ENCODE peak calls at places on chromosome 9, in five cellular contexts. V is breast epithelium, K is astrocyte, N is heart right ventricle, A is cardiac muscle cell. I is an unnamed sample. For H3K27me3, the result is how much of the 10 kb centered on the place peaks cover.

GRCh38 chr9:119771336-119771735 is 402.1 kb upstream of the BRINP1 start:
- DNase-seq in A (no peak), K (no peak), N (no peak), V (no peak), I (no peak)

GRCh38 chr9:74073897-74074296 is 423.2 kb upstream of the RORB start:
- DNase-seq in K (no peak), N (no peak), A (no peak), V (no peak), I (no peak)

GRCh38 chr9:78023003-78023741 is 8.4 kb downstream of the GNAQ start:
- DNase-seq in A (peak), N (no peak), V (no peak), K (peak), I (no peak)

GRCh38 chr9:108396193-108396592 is 459.6 kb downstream of the ACTL7B start:
- DNase-seq in N (no peak), V (no peak), K (no peak), A (no peak), I (no peak)

GRCh38 chr9:130632081-130632710 is 32.2 kb upstream of the PRDM12 start:
- DNase-seq in V (peak), K (no peak), A (no peak), N (no peak), I (no peak)

GRCh38 chr9:19564396-19565061 is 155.7 kb downstream of the ACER2 start:
- DNase-seq in K (no peak), A (no peak), N (no peak), V (no peak), I (no peak)

GRCh38 chr9:96317335-96317980 is 15.5 kb upstream of the HSD17B3 start:
- DNase-seq in N (peak), V (no peak), A (peak), K (peak), I (no peak)

GRCh38 chr9:73548201-73548600 is 396.5 kb downstream of the ANXA1 start:
- DNase-seq in A (no peak), K (no peak), V (no peak), N (no peak), I (no peak)

GRCh38 chr9:82957526-82958379 is 105.2 kb downstream of the RASEF start:
- DNase-seq in A (no peak), N (no peak), V (no peak), K (peak), I (no peak)

GRCh38 chr9:129473523-129474244 is 147.2 kb downstream of the C9orf50 start:
- DNase-seq in K (peak), V (no peak), A (peak), N (peak), I (no peak)

GRCh38 chr9:7185612-7186011 is 427.8 kb downstream of the KDM4C start:
- DNase-seq in V (no peak), K (peak), A (peak), N (no peak), I (no peak)

GRCh38 chr9:107299437-107299836 is 16.4 kb downstream of the RAD23B start:
- DNase-seq in A (no peak), K (no peak), V (no peak), N (no peak), I (no peak)

GRCh38 chr9:74573792-74574191 is 76.7 kb downstream of the RORB start:
- DNase-seq in N (no peak), A (peak), V (no peak), K (peak), I (no peak)

GRCh38 chr9:28820741-28821140 is 1247.5 kb upstream of the C9orf72 start:
- DNase-seq in V (no peak), K (no peak), N (no peak), A (no peak), I (no peak)

GRCh38 chr9:102855646-102856045 is 139.5 kb upstream of the CYLC2 start:
- DNase-seq in N (no peak), A (no peak), V (no peak), K (no peak), I (no peak)

GRCh38 chr9:15423328-15423985 is 781 bp downstream of the SNAPC3 start:
- DNase-seq in V (no peak), K (no peak), N (no peak), A (peak), I (no peak)

GRCh38 chr9:95834281-95834907 is 41.1 kb upstream of the ERCC6L2 start:
- DNase-seq in V (no peak), N (no peak), K (peak), A (peak), I (no peak)

GRCh38 chr9:133844876-133845658 is 106.9 kb upstream of the SARDH start:
- DNase-seq in K (peak), V (no peak), N (peak), A (peak), I (no peak)

GRCh38 chr9:126303488-126303887 is 23.1 kb upstream of the MVB12B start:
- DNase-seq in K (no peak), N (no peak), A (no peak), V (no peak), I (no peak)

GRCh38 chr9:94772654-94773303 is 46.3 kb downstream of the AOPEP start:
- DNase-seq in K (peak), V (no peak), N (no peak), A (no peak), I (no peak)

GRCh38 chr9:20624201-20625002 is 2.1 kb upstream of the MLLT3 start:
- DNase-seq in A (peak), K (peak), V (no peak), N (peak), I (no peak)

GRCh38 chr9:24765025-24765756 is 219.5 kb upstream of the IZUMO3 start:
- DNase-seq in A (no peak), N (no peak), V (no peak), K (no peak), I (no peak)

GRCh38 chr9:114216081-114216480 is 60.7 kb downstream of the COL27A1 start:
- DNase-seq in V (peak), K (peak), N (peak), A (peak), I (no peak)

GRCh38 chr9:116860509-116861120 is 173.5 kb downstream of the TRIM32 start:
- DNase-seq in K (peak), V (peak), A (peak), N (peak), I (no peak)

GRCh38 chr9:89929721-89930480 is 325.1 kb downstream of the GADD45G start:
- DNase-seq in N (peak), K (peak), A (peak), V (no peak), I (no peak)

GRCh38 chr9:36802171-36802920 is 229.7 kb downstream of the MELK start:
- DNase-seq in A (peak), N (no peak), V (no peak), K (peak), I (no peak)

GRCh38 chr9:111842313-111842712 is 47.6 kb upstream of the SHOC1 start:
- DNase-seq in A (peak), N (no peak), V (no peak), K (no peak), I (no peak)

GRCh38 chr9:111839387-111839786 is 44.6 kb upstream of the SHOC1 start:
- DNase-seq in V (no peak), A (peak), N (no peak), K (no peak), I (no peak)

GRCh38 chr9:111833941-111834340 is 39.2 kb upstream of the SHOC1 start:
- DNase-seq in K (peak), N (no peak), A (peak), V (no peak), I (no peak)

GRCh38 chr9:111839981-111840380 is 45.2 kb upstream of the SHOC1 start:
- DNase-seq in K (no peak), N (no peak), A (peak), V (no peak), I (no peak)

GRCh38 chr9:111838439-111838838 is 43.7 kb upstream of the SHOC1 start:
- DNase-seq in V (no peak), A (no peak), N (no peak), K (no peak), I (no peak)
- TF ChIP-seq CTCF in V (no peak), A (no peak), N (no peak), K (no peak), I (no peak)

GRCh38 chr9:137244486-137245449 is 3.7 kb downstream of the TUBB4B start:
- DNase-seq in K (no peak), A (no peak), V (no peak), N (no peak), I (no peak)
- H3K27me3 ChIP-seq in K (under half), A (under half), V (under half), N (under half), I (under half)

GRCh38 chr9:125255781-125256391 is 5.7 kb upstream of the GAPVD1 start:
- DNase-seq in N (no peak), K (no peak), V (no peak), A (peak), I (no peak)
- TF ChIP-seq CTCF in N (peak), K (peak), V (no peak), A (peak), I (no peak)

GRCh38 chr9:97501177-97501971 is at the start of gene TMOD1:
- DNase-seq in K (peak), N (peak), V (no peak), A (peak), I (peak)

GRCh38 chr9:97500765-97501176 is 695 bp upstream of the TMOD1 start:
- DNase-seq in A (no peak), K (no peak), N (no peak), V (no peak), I (no peak)

GRCh38 chr9:97501972-97502221 is 431 bp downstream of the TMOD1 start:
- DNase-seq in A (no peak), K (no peak), N (no peak), V (no peak), I (no peak)

GRCh38 chr9:97502222-97502983 is 937 bp downstream of the TMOD1 start:
- DNase-seq in N (peak), K (no peak), A (no peak), V (no peak), I (peak)

GRCh38 chr9:97500263-97500662 is 1.2 kb upstream of the TMOD1 start:
- DNase-seq in V (no peak), N (no peak), A (no peak), K (no peak), I (no peak)
- H3K27me3 ChIP-seq in V (under half), N (under half), A (under half), K (under half), I (under half)

I was measured in esophagus muscularis mucosa.